ENCODE peak calls at places on chromosomes 1 and 21, in five cellular contexts. U is Peyer's patch, T is GM12878, Q is ovary, M is heart right ventricle. R is an unnamed sample.

GRCh38 chr1:114334297-114334696 is 176.7 kb downstream of the TRIM33 start:
- DNase-seq in U (no peak), T (no peak), Q (no peak), M (no peak), R (no peak)

GRCh38 chr1:104648269-104648691 is 898.6 kb downstream of the AMY1C start:
- DNase-seq in U (no peak), T (no peak), Q (no peak), M (no peak), R (no peak)

GRCh38 chr1:172443666-172444453 is at the start of gene PIGC:
- DNase-seq in U (peak; percentile 88), T (peak; percentile 59), Q (peak; percentile 90), M (peak; percentile 92), R (peak; percentile 86)

GRCh38 chr1:156143765-156144489 is 9.5 kb upstream of the SEMA4A start:
- DNase-seq in U (no peak), T (no peak), Q (no peak), M (no peak), R (no peak)

GRCh38 chr1:77899647-77900320 is 11.4 kb downstream of the NEXN start:
- DNase-seq in U (no peak), T (no peak), Q (no peak), M (no peak), R (no peak)

GRCh38 chr1:83854456-83854855 is 144.5 kb downstream of the TTLL7 start:
- DNase-seq in U (no peak), T (no peak), Q (no peak), M (no peak), R (no peak)

GRCh38 chr1:89890085-89890754 is 69.4 kb downstream of the LRRC8D start:
- DNase-seq in U (no peak), T (no peak), Q (no peak), M (peak; percentile 34), R (no peak)

GRCh38 chr1:111139234-111139955 is 498 bp downstream of the DRAM2 start:
- DNase-seq in U (peak; percentile 71), T (peak; percentile 60), Q (no peak), M (no peak), R (peak; percentile 42)

GRCh38 chr1:39154553-39155361 is 49.7 kb upstream of the MACF1 start:
- DNase-seq in U (no peak), T (no peak), Q (peak; percentile 37), M (no peak), R (peak; percentile 81)

GRCh38 chr1:46152021-46152420 is 19.6 kb upstream of the PIK3R3 start:
- DNase-seq in U (no peak), T (no peak), Q (no peak), M (no peak), R (no peak)

GRCh38 chr1:67044631-67045270 is 9.2 kb downstream of the SLC35D1 start:
- DNase-seq in U (no peak), T (no peak), Q (no peak), M (no peak), R (no peak)

GRCh38 chr1:234429434-234429806 is 49.6 kb downstream of the TARBP1 start:
- DNase-seq in U (no peak), T (no peak), Q (no peak), M (no peak), R (no peak)

DNA sequence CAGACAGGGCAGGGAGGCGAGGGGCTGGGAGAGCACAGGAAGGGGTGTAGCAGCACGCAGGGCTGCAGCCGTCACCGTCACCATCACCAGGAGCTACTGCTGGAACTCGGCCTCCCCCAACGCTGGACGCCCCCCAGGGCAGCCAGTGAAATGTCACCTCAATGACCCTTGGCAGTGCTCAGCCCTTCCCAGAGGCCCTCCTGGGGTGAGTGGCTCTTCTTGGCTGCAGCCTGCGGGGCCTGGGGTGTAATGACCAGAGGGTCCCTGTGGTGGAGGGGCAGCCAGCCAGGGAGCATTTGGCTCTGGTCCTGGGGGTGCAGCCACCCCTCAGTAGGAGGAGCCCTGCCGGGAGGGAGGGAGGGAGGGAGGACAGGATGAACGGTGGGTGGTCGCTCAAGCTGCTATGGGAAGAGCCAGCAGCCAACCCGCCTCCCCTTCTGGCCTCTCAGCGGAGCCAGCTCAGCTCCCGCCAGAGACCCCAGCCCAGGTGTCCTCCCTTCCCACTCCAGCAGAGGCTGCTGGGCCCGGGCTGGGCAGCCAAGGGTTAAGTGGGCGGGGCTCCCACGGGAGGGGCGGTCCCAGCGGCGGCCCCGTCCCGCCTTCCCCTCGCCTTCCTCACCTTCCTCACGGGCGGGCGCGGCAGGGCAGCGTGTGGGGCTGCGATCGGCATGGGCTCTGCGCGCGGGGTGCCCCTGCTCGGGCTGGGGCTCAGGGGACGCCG is 9.1 kb upstream of the PLCH2 start:
- DNase-seq in U (no peak), T (no peak), Q (no peak), M (no peak), R (no peak)
- H3K27me3 ChIP-seq in U (no peaks in the 10 kb centered on the region), T (no peaks in the 10 kb centered on the region), Q (no peaks in the 10 kb centered on the region), M (peaks cover 89% of the 10 kb centered on the region), R (no peaks in the 10 kb centered on the region)

GRCh38 chr1:22670352-22670964 is 17.4 kb downstream of the C1QB start:
- DNase-seq in U (no peak), T (no peak), Q (no peak), M (no peak), R (no peak)
- H3K4me1 ChIP-seq in U (no peaks in the 10 kb centered on the region), T (no peaks in the 10 kb centered on the region), Q (no peaks in the 10 kb centered on the region), M (no peaks in the 10 kb centered on the region), R (no peaks in the 10 kb centered on the region)

GRCh38 chr1:116853680-116854191 is 56.0 kb upstream of the PTGFRN start:
- DNase-seq in U (no peak), T (no peak), Q (no peak), M (no peak), R (no peak)
- H3K4me3 ChIP-seq in U (no peak overlapping the region), T (no peak overlapping the region), Q (no peak overlapping the region), M (no peak overlapping the region), R (no peak overlapping the region)

GRCh38 chr1:28891256-28891655 is 23.1 kb upstream of the EPB41 start:
- DNase-seq in U (no peak), T (no peak), Q (no peak), M (no peak), R (no peak)
- H3K27me3 ChIP-seq in U (no peaks in the 10 kb centered on the region), T (no peaks in the 10 kb centered on the region), Q (no peaks in the 10 kb centered on the region), M (no peaks in the 10 kb centered on the region), R (no peaks in the 10 kb centered on the region)

DNA sequence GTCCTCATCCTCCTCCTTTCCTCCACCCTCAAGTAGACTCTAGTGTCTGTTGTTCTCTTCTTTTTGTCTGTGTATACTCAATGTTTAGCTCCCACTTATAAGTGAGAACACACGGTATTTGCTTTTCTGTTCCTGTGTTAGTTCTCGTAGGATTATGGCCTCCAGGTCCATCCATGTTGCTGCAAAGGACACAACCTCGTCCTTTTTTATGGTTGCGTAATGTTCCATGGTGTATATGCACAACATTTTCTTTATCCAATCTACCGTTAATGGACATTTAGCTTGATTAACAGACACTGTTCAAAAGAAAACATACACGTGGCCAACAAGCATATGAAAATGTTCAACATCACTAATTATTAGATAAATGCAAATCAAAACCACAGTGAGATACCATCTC is 44.3 kb upstream of the TMPRSS2 start:
- DNase-seq in U (no peak), T (no peak), Q (no peak), M (no peak), R (no peak)
- H3K4me1 ChIP-seq in U (no peaks in the 10 kb centered on the region), T (no peaks in the 10 kb centered on the region), Q (no peaks in the 10 kb centered on the region), M (no peaks in the 10 kb centered on the region), R (peaks cover 7% of the 10 kb centered on the region)

GRCh38 chr1:117095237-117095636 is 26.3 kb downstream of the TRIM45 start:
- DNase-seq in U (no peak), T (no peak), Q (no peak), M (no peak), R (no peak)

GRCh38 chr1:117093870-117094621 is 27.5 kb downstream of the TRIM45 start:
- DNase-seq in U (no peak), T (no peak), Q (no peak), M (no peak), R (peak; percentile 94)

GRCh38 chr1:117092594-117092993 is 29.0 kb downstream of the TRIM45 start:
- DNase-seq in U (no peak), T (no peak), Q (no peak), M (no peak), R (no peak)

GRCh38 chr1:117096871-117097842 is 24.4 kb downstream of the TRIM45 start:
- DNase-seq in U (no peak), T (no peak), Q (no peak), M (no peak), R (no peak)

GRCh38 chr1:117093091-117093534 is 28.4 kb downstream of the TRIM45 start:
- DNase-seq in U (no peak), T (no peak), Q (peak; percentile 12), M (no peak), R (peak; percentile 82)
- H3K4me3 ChIP-seq in U (no peak overlapping the region), T (no peak overlapping the region), Q (no peak overlapping the region), M (no peak overlapping the region), R (no peak overlapping the region)

DNA sequence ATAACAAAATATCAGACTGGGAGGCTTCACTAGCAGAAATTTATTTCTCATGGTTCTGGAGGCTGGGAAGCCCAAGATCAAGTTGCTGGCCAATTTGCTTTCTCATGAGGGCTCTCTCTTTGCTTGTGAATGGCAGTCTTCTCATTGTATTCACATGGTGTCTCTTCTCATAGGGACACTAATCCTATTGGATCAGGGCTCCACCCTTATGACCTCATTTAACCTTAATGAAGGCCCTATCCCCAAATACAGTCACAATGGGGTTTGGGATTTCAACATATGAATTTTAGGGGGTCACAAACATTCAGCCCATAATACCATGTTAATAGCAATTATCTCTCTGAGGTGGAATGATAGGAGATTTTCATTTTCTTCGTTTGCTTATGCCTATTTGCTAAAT is 25.3 kb downstream of the TCEA3 start:
- DNase-seq in U (no peak), T (no peak), Q (no peak), M (no peak), R (no peak)
- H3K27me3 ChIP-seq in U (no peaks in the 10 kb centered on the region), T (peaks cover 2% of the 10 kb centered on the region), Q (no peaks in the 10 kb centered on the region), M (no peaks in the 10 kb centered on the region), R (no peaks in the 10 kb centered on the region)